ENCODE peak calls at places on chromosomes 2 and 18, in four cellular contexts. H is H9, E is IMR-90, F is H1. L is an unnamed sample.

GRCh38 chr2:128425216-128425615 is 106.5 kb upstream of the HS6ST1 start:
- DNase-seq in H (no peak), E (no peak), F (no peak), L (peak)

GRCh38 chr2:231541605-231542509 is 11.6 kb upstream of the NMUR1 start:
- DNase-seq in F (no peak), H (peak), E (no peak), L (peak)

GRCh38 chr18:74292541-74292858 is 737 bp upstream of the CYB5A start:
- DNase-seq in H (no peak), F (no peak), E (no peak), L (no peak)

GRCh38 chr2:164954954-164955701 is at the start of gene SLC38A11:
- DNase-seq in F (no peak), H (peak), E (no peak), L (no peak)

GRCh38 chr2:11419781-11420180 is 46.2 kb downstream of the E2F6 start:
- DNase-seq in E (no peak), H (no peak), F (no peak), L (no peak)

GRCh38 chr2:186544255-186544675 is 45.6 kb upstream of the ITGAV start:
- DNase-seq in F (no peak), H (no peak), E (peak), L (peak)

GRCh38 chr2:28637648-28638047 is 114.0 kb upstream of the PPP1CB start:
- DNase-seq in F (no peak), E (no peak), H (no peak), L (no peak)

GRCh38 chr2:177143444-177143843 is 69.2 kb upstream of the HNRNPA3 start:
- DNase-seq in E (peak), H (no peak), F (no peak), L (peak)

GRCh38 chr2:24220534-24221281 is 45.9 kb downstream of the FAM228A start:
- DNase-seq in E (no peak), F (no peak), H (no peak), L (no peak)

GRCh38 chr2:240878341-240878936 is 9.8 kb downstream of the AGXT start:
- DNase-seq in F (no peak), E (no peak), H (no peak), L (no peak)
- H2AK5ac ChIP-seq in F (no peak), E (no peak), H (no peak), L (no peak)

GRCh38 chr2:159046966-159047365 is 78.5 kb downstream of the TANC1 start:
- DNase-seq in H (no peak), E (peak), F (no peak), L (no peak)

GRCh38 chr2:159045545-159046454 is 77.4 kb downstream of the TANC1 start:
- DNase-seq in E (peak), H (no peak), F (no peak), L (no peak)

GRCh38 chr2:159042115-159042850 is 73.8 kb downstream of the TANC1 start:
- DNase-seq in F (no peak), H (no peak), E (no peak), L (no peak)

GRCh38 chr2:159043710-159044109 is 75.3 kb downstream of the TANC1 start:
- DNase-seq in F (no peak), H (no peak), E (no peak), L (no peak)

GRCh38 chr2:159044804-159045286 is 76.4 kb downstream of the TANC1 start:
- DNase-seq in H (no peak), F (no peak), E (no peak), L (peak)
- H2BK15ac ChIP-seq in H (no peak), F (no peak), E (no peak), L (no peak)

GRCh38 chr18:3294435-3295080 is 32.6 kb downstream of the MYL12B start:
- DNase-seq in F (no peak), E (peak), H (peak), L (peak)
- H4K5ac ChIP-seq in F (no peak), E (peak), H (no peak), L (no peak)

DNA sequence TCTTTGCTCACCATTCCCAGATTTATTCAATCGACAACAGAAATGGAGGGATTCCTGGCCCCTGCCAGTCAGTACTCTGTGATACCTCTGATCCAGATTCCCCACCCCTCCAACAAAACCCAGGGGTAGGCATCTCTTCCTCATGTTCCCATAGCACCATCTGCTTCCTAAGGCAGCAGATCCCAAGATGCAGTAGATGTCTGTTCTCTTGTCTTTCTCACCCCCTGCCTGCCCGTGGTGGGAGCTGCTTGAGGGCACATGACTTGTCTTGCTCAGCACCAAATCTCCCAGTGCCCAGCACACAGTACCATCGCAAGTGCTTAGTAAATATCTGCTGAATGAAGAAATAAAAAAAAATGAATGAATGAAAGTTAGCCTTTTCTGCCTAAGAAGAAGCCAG is 98.2 kb downstream of the ZBTB7C start:
- DNase-seq in F (no peak), H (no peak), E (no peak), L (no peak)
- H2AK5ac ChIP-seq in F (no peak), H (no peak), E (no peak), L (no peak)